ENCODE peak calls at places on chromosome 2, in five cellular contexts. C is kidney, M is choroid plexus epithelial cell, K is lower leg skin, N is HFF-Myc. V is an unnamed sample.
A peak's percentile ranks its signal among the peaks of the same experiment; 100 is the strongest.

GRCh38 chr2:163570391-163570790 is 165.4 kb downstream of the FIGN start:
- DNase-seq in C (no peak), M (no peak), K (no peak), N (no peak), V (no peak)

GRCh38 chr2:160110674-160111239 is 48.3 kb upstream of the PLA2R1 start:
- DNase-seq in C (no peak), M (no peak), K (no peak), N (no peak), V (no peak)

GRCh38 chr2:181163139-181163538 is 182.7 kb downstream of the UBE2E3 start:
- DNase-seq in C (no peak), M (no peak), K (no peak), N (no peak), V (no peak)

GRCh38 chr2:119155633-119156032 is 2.9 kb downstream of the C1QL2 start:
- DNase-seq in C (no peak), M (no peak), K (no peak), N (no peak), V (no peak)

GRCh38 chr2:177314722-177315264 is 50.3 kb upstream of the NFE2L2 start:
- DNase-seq in C (no peak), M (no peak), K (no peak), N (no peak), V (no peak)

GRCh38 chr2:96423866-96424265 is 81.3 kb downstream of the NEURL3 start:
- DNase-seq in C (no peak), M (peak; percentile 78), K (no peak), N (no peak), V (no peak)

GRCh38 chr2:45009303-45009927 is at the start of gene SIX2:
- DNase-seq in C (peak; percentile 94), M (peak; percentile 99), K (peak; percentile 96), N (peak; percentile 80), V (peak; percentile 44)

GRCh38 chr2:85997016-85997970 is 108.4 kb downstream of the POLR1A start:
- DNase-seq in C (no peak), M (peak; percentile 24), K (peak; percentile 88), N (no peak), V (no peak)

GRCh38 chr2:224807153-224807964 is 91.2 kb upstream of the CCDC195 start:
- DNase-seq in C (no peak), M (peak; percentile 48), K (no peak), N (no peak), V (no peak)

GRCh38 chr2:216189410-216189809 is 80.3 kb downstream of the XRCC5 start:
- DNase-seq in C (no peak), M (peak; percentile 31), K (no peak), N (no peak), V (no peak)

GRCh38 chr2:224711381-224711780 is 4.8 kb downstream of the CCDC195 start:
- DNase-seq in C (no peak), M (no peak), K (no peak), N (no peak), V (no peak)

GRCh38 chr2:164710252-164710633 is 89.0 kb upstream of the GRB14 start:
- DNase-seq in C (no peak), M (peak; percentile 80), K (no peak), N (no peak), V (no peak)

GRCh38 chr2:144354953-144355352 is 165.0 kb downstream of the ZEB2 start:
- DNase-seq in C (no peak), M (peak; percentile 59), K (no peak), N (no peak), V (no peak)

GRCh38 chr2:72915907-72916742 is 1.2 kb upstream of the EMX1 start:
- DNase-seq in C (peak; percentile 85), M (no peak), K (peak; percentile 85), N (no peak), V (no peak)

GRCh38 chr2:188787002-188787660 is 187.0 kb upstream of the COL3A1 start:
- DNase-seq in C (no peak), M (peak; percentile 95), K (no peak), N (no peak), V (no peak)

GRCh38 chr2:43349944-43350343 is 123.5 kb upstream of the ZFP36L2 start:
- DNase-seq in C (no peak), M (no peak), K (no peak), N (no peak), V (no peak)

GRCh38 chr2:178764097-178764496 is 43.1 kb downstream of the TTN start:
- DNase-seq in C (no peak), M (no peak), K (no peak), N (no peak), V (peak; percentile 43)

GRCh38 chr2:156455366-156455975 is 19.3 kb downstream of the GPD2 start:
- DNase-seq in C (no peak), M (peak; percentile 48), K (no peak), N (no peak), V (no peak)

GRCh38 chr2:160737247-160737646 is 243.6 kb upstream of the RBMS1 start:
- DNase-seq in C (no peak), M (peak; percentile 39), K (no peak), N (no peak), V (no peak)

GRCh38 chr2:152499921-152500320 is 164.9 kb downstream of the FMNL2 start:
- DNase-seq in C (no peak), M (peak; percentile 96), K (no peak), N (no peak), V (no peak)

GRCh38 chr2:184596819-184597411 is 1.4 kb upstream of the ZNF804A start:
- DNase-seq in C (no peak), M (peak; percentile 53), K (no peak), N (no peak), V (no peak)

GRCh38 chr2:237184923-237185580 is 99.4 kb downstream of the COPS8 start:
- DNase-seq in C (no peak), M (no peak), K (no peak), N (no peak), V (no peak)

GRCh38 chr2:203685081-203685621 is 21.3 kb upstream of the CD28 start:
- DNase-seq in C (no peak), M (peak; percentile 97), K (no peak), N (no peak), V (no peak)

GRCh38 chr2:172244419-172245130 is 141.9 kb upstream of the DLX2 start:
- DNase-seq in C (no peak), M (peak; percentile 68), K (no peak), N (no peak), V (no peak)

GRCh38 chr2:52115750-52116149 is 1083.8 kb upstream of the NRXN1 start:
- DNase-seq in C (no peak), M (no peak), K (no peak), N (no peak), V (no peak)

GRCh38 chr2:60796573-60797509 is 40.8 kb downstream of the PAPOLG start:
- DNase-seq in C (no peak), M (peak; percentile 49), K (no peak), N (no peak), V (no peak)

GRCh38 chr2:195596840-195597239 is 60.2 kb upstream of the SLC39A10 start:
- DNase-seq in C (no peak), M (peak; percentile 18), K (no peak), N (no peak), V (no peak)

GRCh38 chr2:241773511-241774418 is 2.9 kb upstream of the GAL3ST2 start:
- DNase-seq in C (no peak), M (no peak), K (peak; percentile 80), N (no peak), V (peak; percentile 25)

GRCh38 chr2:39657538-39657937 is 8.2 kb upstream of the TMEM178A start:
- DNase-seq in C (no peak), M (no peak), K (no peak), N (no peak), V (no peak)

GRCh38 chr2:121245913-121246312 is 39.1 kb downstream of the TFCP2L1 start:
- DNase-seq in C (peak; percentile 48), M (no peak), K (no peak), N (no peak), V (no peak)

GRCh38 chr2:232588680-232589585 is 38.4 kb downstream of the EIF4E2 start:
- DNase-seq in C (peak; percentile 84), M (peak; percentile 60), K (no peak), N (peak; percentile 48), V (peak; percentile 92)

DNA sequence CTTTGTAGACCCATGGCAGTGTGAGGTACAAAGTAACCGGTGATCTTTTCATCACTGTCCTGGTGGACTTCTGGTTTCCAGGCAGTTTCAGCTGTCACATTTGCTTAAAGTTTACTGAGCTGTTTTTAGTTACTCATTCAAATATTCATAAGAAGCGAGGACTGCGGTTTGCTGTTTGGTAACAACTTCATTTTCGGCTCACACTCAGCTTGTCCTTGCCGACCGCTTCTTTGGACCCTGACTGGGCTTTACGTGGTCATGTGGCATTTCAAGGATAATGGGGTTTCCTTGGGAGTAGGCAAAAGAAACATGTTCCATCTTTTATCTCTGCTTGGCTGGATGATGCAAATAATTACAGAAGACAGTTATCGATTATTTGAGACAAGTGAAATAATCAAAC is 350.7 kb downstream of the PAX3 start:
- DNase-seq in C (no peak), M (no peak), K (no peak), N (no peak), V (no peak)
- H3K4me3 ChIP-seq in C (no peak overlapping the region), M (no peak overlapping the region), K (no peak overlapping the region), N (no peak overlapping the region), V (no peak overlapping the region)

DNA sequence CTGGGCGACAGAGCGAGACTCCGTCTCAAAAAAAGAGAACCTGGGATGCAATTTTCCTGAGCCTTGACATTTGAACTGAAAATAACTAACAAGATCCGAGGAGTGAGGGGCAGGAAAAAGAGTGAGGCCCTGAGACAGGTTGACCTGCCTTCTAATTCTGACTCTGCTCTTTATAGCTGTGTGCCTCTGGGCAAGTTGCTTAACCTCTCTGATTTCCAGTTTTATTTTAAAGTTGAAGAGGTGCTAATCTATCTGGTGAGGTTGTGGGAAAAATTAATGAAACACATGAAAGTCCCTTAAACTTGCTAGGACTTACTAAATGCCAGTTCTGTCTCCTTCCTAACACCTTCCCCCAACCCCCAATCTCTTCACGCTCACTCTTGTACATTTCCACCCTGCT is 108.4 kb upstream of the MGAT5 start:
- DNase-seq in C (no peak), M (no peak), K (no peak), N (no peak), V (no peak)
- H3K4me3 ChIP-seq in C (no peak overlapping the region), M (no peak overlapping the region), K (no peak overlapping the region), N (no peak overlapping the region), V (no peak overlapping the region)

GRCh38 chr2:97719362-97720155 is 6.2 kb downstream of the ZAP70 start:
- DNase-seq in C (peak; percentile 20), M (no peak), K (no peak), N (no peak), V (no peak)
- H3K4me3 ChIP-seq in C (no peak overlapping the region), M (no peak overlapping the region), K (no peak overlapping the region), N (no peak overlapping the region), V (no peak overlapping the region)

GRCh38 chr2:66578853-66579158 is 143.9 kb downstream of the MEIS1 start:
- DNase-seq in C (no peak), M (no peak), K (no peak), N (no peak), V (no peak)
- H3K4me3 ChIP-seq in C (peak overlapping the region; percentile 45), M (no peak overlapping the region), K (no peak overlapping the region), N (no peak overlapping the region), V (no peak overlapping the region)

DNA sequence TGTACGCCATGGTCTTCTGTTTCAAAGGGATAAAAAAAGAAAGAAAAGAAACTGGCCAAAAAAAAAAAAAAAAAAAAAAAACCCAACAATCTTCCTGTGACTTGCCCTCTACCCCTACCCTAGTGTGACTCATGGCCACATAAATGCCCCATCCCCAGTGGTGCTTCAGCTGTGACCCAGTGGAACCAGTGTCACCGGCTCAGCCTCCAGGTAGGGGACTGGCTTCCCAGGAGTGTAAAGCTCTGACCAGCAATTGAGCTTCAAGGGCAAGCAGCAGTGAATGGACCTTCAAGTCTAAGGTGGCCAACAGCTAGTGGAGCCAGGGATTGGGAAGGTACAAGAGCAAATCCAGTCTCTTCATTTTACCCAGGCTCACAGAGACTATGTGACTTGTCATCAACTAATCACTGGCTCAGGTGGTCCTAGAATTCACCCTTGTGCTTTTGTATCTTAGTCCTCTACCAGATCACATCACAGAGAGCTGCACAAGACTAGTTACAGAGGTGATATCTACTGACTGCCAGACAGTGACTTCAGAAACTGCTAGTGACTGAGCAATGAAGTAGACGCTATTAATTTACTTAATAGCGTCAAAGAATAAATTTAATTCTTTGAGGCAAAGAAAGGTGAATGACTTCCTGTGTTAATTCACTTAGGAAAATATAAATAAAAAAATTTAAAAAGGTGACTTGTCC is 1.3 kb upstream of the TGFBRAP1 start:
- DNase-seq in C (no peak), M (no peak), K (no peak), N (no peak), V (no peak)
- H3K4me3 ChIP-seq in C (no peak overlapping the region), M (no peak overlapping the region), K (no peak overlapping the region), N (no peak overlapping the region), V (peak overlapping the region; percentile 59)